ENCODE peak calls at places on chromosome 11, in ten cellular contexts. G is endothelial cell; P is Panc1; M is RWPE1; Q is stimulated activated naive CD4-positive, alpha-beta T cell; Z is astrocyte of the spinal cord; F is stimulated activated CD8-positive, alpha-beta memory T cell treated with anti-CD3 and anti-CD28 coated beads, Interleukin-7, amount 100 ng/mL, for 1 hour; T is astrocyte of the cerebellum; V is activated T-helper 1 cell treated with Interleukin-2 at 50 U/mL for 16 hours; X is naive thymus-derived CD8-positive, alpha-beta T cell. K is an unnamed sample.

GRCh38 chr11:92225563-92226308 is 1.1 kb downstream of the FAT3 start:
- DNase-seq in G (peak; percentile 42), P (no peak), M (no peak), Q (no peak), Z (peak; percentile 26), F (no peak), T (no peak), V (no peak), X (no peak), K (no peak)

GRCh38 chr11:64933213-64933934 is 2.3 kb downstream of the GPHA2 start:
- DNase-seq in G (no peak), P (no peak), M (no peak), Q (no peak), Z (no peak), F (no peak), T (no peak), V (no peak), X (no peak), K (no peak)

GRCh38 chr11:2390871-2391662 is 9.5 kb upstream of the TSSC4 start:
- DNase-seq in G (no peak), P (no peak), M (peak; percentile 67), Q (no peak), Z (peak; percentile 79), F (no peak), T (no peak), V (no peak), X (no peak), K (no peak)

GRCh38 chr11:9629064-9629463 is 34.8 kb upstream of the SWAP70 start:
- DNase-seq in G (no peak), P (no peak), M (no peak), Q (no peak), Z (no peak), F (no peak), T (no peak), V (no peak), X (no peak), K (no peak)

GRCh38 chr11:3849297-3849874 is 6.1 kb upstream of the STIM1 start:
- DNase-seq in G (peak; percentile 64), P (no peak), M (peak; percentile 49), Q (no peak), Z (peak; percentile 48), F (no peak), T (no peak), V (no peak), X (peak; percentile 70), K (no peak)

GRCh38 chr11:61764606-61765260 is 12.3 kb downstream of the MYRF start:
- DNase-seq in G (no peak), P (no peak), M (no peak), Q (no peak), Z (no peak), F (no peak), T (no peak), V (no peak), X (no peak), K (no peak)

GRCh38 chr11:128471138-128471661 is 116.2 kb downstream of the ETS1 start:
- DNase-seq in G (no peak), P (no peak), M (no peak), Q (no peak), Z (no peak), F (no peak), T (no peak), V (no peak), X (peak; percentile 85), K (no peak)

GRCh38 chr11:6733326-6734030 is 38.3 kb downstream of the OR2AG2 start:
- DNase-seq in G (no peak), P (no peak), M (no peak), Q (no peak), Z (no peak), F (no peak), T (no peak), V (no peak), X (no peak), K (no peak)